ENCODE peak calls at places on chromosomes 4 and X, in seven cellular contexts. M is HCT116, A is IMR-90, Z is MM.1S, P is SK-N-SH, F is endothelial cell of umbilical vein, Y is PC-3. B is an unnamed sample.

GRCh38 chr4:692771-693554 is 4.0 kb upstream of the SLC49A3 start:
- DNase-seq in Z (no peak), A (no peak), Y (no peak), M (no peak), P (no peak), F (no peak), B (no peak)

GRCh38 chrX:45230410-45230809 is 29.7 kb upstream of the DIPK2B start:
- DNase-seq in F (no peak), A (no peak), M (no peak), P (no peak), Y (no peak), Z (no peak), B (no peak)

GRCh38 chrX:129622757-129623301 is 31.9 kb downstream of the APLN start:
- DNase-seq in Y (no peak), F (peak; percentile 85), A (peak; percentile 57), Z (no peak), P (no peak), M (no peak), B (no peak)

GRCh38 chr4:42710329-42710728 is 53.4 kb upstream of the ATP8A1 start:
- DNase-seq in P (no peak), Z (peak; percentile 68), F (no peak), Y (no peak), M (no peak), A (no peak), B (no peak)

GRCh38 chr4:83889802-83890201 is 353.9 kb downstream of the GPAT3 start:
- DNase-seq in F (no peak), Z (no peak), P (no peak), M (peak; percentile 16), A (peak; percentile 68), Y (peak; percentile 73), B (peak; percentile 88)

GRCh38 chrX:153475751-153476281 is 5.4 kb upstream of the HAUS7 start:
- DNase-seq in A (no peak), Z (no peak), M (no peak), Y (no peak), P (no peak), F (no peak), B (no peak)

GRCh38 chr4:8461086-8461485 is 20.5 kb downstream of the TRMT44 start:
- DNase-seq in A (no peak), Y (no peak), F (no peak), M (no peak), Z (no peak), P (no peak), B (no peak)

GRCh38 chr4:81032174-81032551 is 1.7 kb downstream of the BMP3 start:
- DNase-seq in Z (no peak), F (no peak), A (no peak), Y (peak; percentile 4), M (no peak), P (no peak), B (no peak)

GRCh38 chr4:76696109-76696508 is 201.8 kb downstream of the SOWAHB start:
- DNase-seq in P (no peak), M (no peak), A (peak; percentile 69), Y (peak; percentile 8), F (no peak), Z (no peak), B (peak; percentile 38)

GRCh38 chr4:134201216-134202098 is at the start of gene PABPC4L:
- DNase-seq in P (no peak), A (peak; percentile 24), Y (peak; percentile 72), M (no peak), Z (no peak), F (peak; percentile 77), B (peak; percentile 63)

GRCh38 chr4:30722916-30723270 is 2.7 kb downstream of the PCDH7 start:
- DNase-seq in F (peak; percentile 46), P (peak; percentile 14), Y (no peak), M (no peak), A (no peak), Z (no peak), B (peak; percentile 22)

GRCh38 chrX:47187106-47187677 is 6.4 kb upstream of the UBA1 start:
- DNase-seq in Y (peak; percentile 23), M (no peak), F (no peak), A (no peak), P (no peak), Z (no peak), B (no peak)

GRCh38 chr4:38523524-38524448 is 140.2 kb upstream of the KLF3 start:
- DNase-seq in Y (no peak), M (no peak), F (no peak), P (no peak), Z (peak; percentile 96), A (no peak), B (no peak)

GRCh38 chrX:109472939-109473713 is 8.8 kb downstream of the GUCY2F start:
- DNase-seq in A (peak; percentile 31), Y (peak; percentile 28), Z (peak; percentile 8), F (peak; percentile 77), P (peak; percentile 1), M (peak; percentile 27), B (peak; percentile 7)

GRCh38 chr4:89111833-89112563 is 665 bp downstream of the TIGD2 start:
- DNase-seq in P (peak; percentile 30), Y (peak; percentile 73), A (peak; percentile 95), F (peak; percentile 12), M (no peak), Z (peak; percentile 13), B (peak; percentile 88)

GRCh38 chr4:14091966-14092365 is 464.4 kb upstream of the BOD1L1 start:
- DNase-seq in F (no peak), A (peak; percentile 56), Y (no peak), P (no peak), Z (no peak), M (no peak), B (peak; percentile 16)

GRCh38 chr4:38488891-38489861 is 174.8 kb upstream of the KLF3 start:
- DNase-seq in F (no peak), A (no peak), Z (no peak), P (no peak), Y (no peak), M (no peak), B (peak; percentile 25)

DNA sequence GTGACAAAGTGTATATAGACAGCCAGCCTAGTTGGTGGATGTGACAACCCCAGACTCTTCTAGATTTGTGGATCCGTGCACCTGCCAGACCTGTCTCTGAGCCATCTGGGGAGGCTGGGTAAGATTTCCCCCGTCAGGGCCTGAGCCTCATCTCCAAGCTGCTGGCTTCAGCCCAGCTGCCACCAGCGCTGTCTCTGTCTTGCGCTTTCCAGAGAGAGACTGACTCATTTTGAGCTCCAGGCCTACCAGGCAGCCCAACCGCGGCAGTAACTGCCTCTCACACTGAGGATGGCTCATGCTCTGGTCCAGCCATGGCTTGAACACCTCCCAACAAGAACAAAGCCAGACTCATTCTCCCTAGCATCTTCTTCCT is 26.4 kb downstream of the NOP14 start:
- DNase-seq in M (no peak), F (no peak), A (peak; percentile 58), Z (no peak), P (no peak), Y (peak; percentile 80), B (peak; percentile 33)
- H4K20me1 ChIP-seq in M (peaks cover 5% of the 10 kb centered on the region), F (no peaks in the 10 kb centered on the region), A (peaks cover 51% of the 10 kb centered on the region), Z (no peaks in the 10 kb centered on the region), P (peaks cover 19% of the 10 kb centered on the region), Y (peaks cover 2% of the 10 kb centered on the region), B (no peaks in the 10 kb centered on the region)

DNA sequence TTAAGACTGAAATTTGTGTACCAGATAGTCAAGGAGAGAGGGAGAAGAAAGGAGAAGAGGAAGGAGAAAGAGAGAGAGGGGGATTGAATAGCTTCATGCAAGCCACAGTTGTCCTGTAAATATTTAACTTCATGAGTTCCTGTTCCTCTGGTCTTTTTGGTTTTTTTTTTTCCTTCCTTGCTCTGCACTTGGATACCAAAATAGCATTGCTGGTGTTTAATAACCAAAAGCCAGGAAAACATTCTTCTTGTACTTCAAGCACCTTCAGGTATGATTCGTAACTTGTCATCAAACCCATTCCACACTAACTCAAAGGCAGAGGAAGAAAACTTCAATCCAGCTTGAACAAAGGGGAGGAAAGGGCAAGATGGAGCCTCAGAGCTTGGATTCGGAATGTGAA is 6.5 kb upstream of the PROM1 start:
- DNase-seq in P (no peak), Z (no peak), A (no peak), M (no peak), F (no peak), Y (no peak), B (no peak)
- H3K4me1 ChIP-seq in P (no peaks in the 10 kb centered on the region), Z (peaks cover 13% of the 10 kb centered on the region), A (no peaks in the 10 kb centered on the region), M (no peaks in the 10 kb centered on the region), F (no peaks in the 10 kb centered on the region), Y (no peaks in the 10 kb centered on the region), B (no peaks in the 10 kb centered on the region)

DNA sequence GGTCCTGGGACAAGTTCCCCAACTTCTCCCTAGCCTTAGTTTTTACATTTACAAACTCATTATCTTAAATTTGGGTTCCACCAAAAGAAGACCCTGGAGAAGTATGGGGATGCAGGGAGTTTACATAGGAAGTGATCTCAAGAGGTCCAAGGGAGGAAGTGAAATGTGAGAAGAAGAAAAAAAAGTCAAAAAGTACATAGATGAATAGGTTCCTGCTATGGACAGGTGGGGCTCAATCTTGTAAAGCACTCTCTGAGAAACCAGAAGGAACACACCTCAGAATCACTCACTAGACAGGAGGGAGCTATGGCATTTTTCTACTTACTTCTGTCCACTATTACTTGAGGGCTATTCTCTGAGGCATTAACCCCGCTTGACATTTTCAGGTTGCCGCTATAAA is 56.6 kb downstream of the ARHGAP6 start:
- DNase-seq in Z (no peak), P (no peak), Y (no peak), F (no peak), M (no peak), A (no peak), B (no peak)
- H3K9ac ChIP-seq in Z (no peak overlapping the region), P (no peak overlapping the region), Y (no peak overlapping the region), F (no peak overlapping the region), M (no peak overlapping the region), A (no peak overlapping the region), B (no peak overlapping the region)

GRCh38 chr4:184376136-184376838 is 98.1 kb downstream of the IRF2 start:
- DNase-seq in Z (no peak), M (no peak), A (no peak), F (no peak), Y (peak; percentile 20), P (no peak), B (no peak)

GRCh38 chr4:184371390-184371787 is 103.0 kb downstream of the IRF2 start:
- DNase-seq in F (no peak), P (peak; percentile 32), Z (no peak), A (no peak), Y (no peak), M (no peak), B (no peak)

GRCh38 chr4:184375027-184375426 is 99.3 kb downstream of the IRF2 start:
- DNase-seq in F (no peak), M (no peak), Y (peak; percentile 65), Z (no peak), A (peak; percentile 38), P (no peak), B (peak; percentile 51)

GRCh38 chr4:184376923-184377322 is 97.4 kb downstream of the IRF2 start:
- DNase-seq in Y (no peak), A (no peak), M (no peak), P (no peak), F (no peak), Z (no peak), B (no peak)

GRCh38 chr4:184374006-184374405 is 100.3 kb downstream of the IRF2 start:
- DNase-seq in A (no peak), P (no peak), M (no peak), Z (no peak), Y (no peak), F (no peak), B (no peak)
- H4K20me1 ChIP-seq in A (no peaks in the 10 kb centered on the region), P (no peaks in the 10 kb centered on the region), M (no peaks in the 10 kb centered on the region), Z (no peaks in the 10 kb centered on the region), Y (no peaks in the 10 kb centered on the region), F (no peaks in the 10 kb centered on the region), B (no peaks in the 10 kb centered on the region)

DNA sequence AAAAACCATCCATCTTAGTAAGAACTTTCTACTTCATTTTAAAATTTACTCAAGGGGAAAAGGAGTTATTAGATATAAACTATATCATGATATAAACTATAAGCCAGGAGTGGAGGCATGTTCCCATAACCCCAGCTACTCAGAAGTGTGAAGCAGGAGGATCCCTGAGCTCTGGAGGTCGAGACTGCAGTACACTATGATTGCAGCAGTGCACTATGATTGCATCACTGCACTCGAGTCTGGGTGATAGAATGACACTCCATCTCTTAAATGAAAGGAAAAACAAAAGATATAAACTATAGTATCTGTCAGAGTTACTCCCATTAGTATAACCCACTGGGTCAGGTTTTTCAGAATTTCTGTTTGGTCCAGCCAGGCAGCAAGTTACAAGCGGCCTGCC is 47.6 kb downstream of the RPS3A start:
- DNase-seq in Y (no peak), F (no peak), Z (no peak), P (no peak), M (no peak), A (peak; percentile 26), B (no peak)
- H3K4me1 ChIP-seq in Y (no peaks in the 10 kb centered on the region), F (no peaks in the 10 kb centered on the region), Z (no peaks in the 10 kb centered on the region), P (no peaks in the 10 kb centered on the region), M (no peaks in the 10 kb centered on the region), A (no peaks in the 10 kb centered on the region), B (no peaks in the 10 kb centered on the region)